ENCODE peak calls at places on chromosomes 16 and 17, in five cellular contexts. One of them, this sample, is unnamed.

GRCh38 chr17:63309021-63309420 is 137.1 kb downstream of the CYB561 start:
- DNase-seq in stomach: no peak
- DNase-seq in GM06990: no peak
- DNase-seq in uterus: no peak
- DNase-seq in cardiac fibroblast: peak
- DNase-seq in this sample: no peak

GRCh38 chr17:17511971-17512858 is 16.0 kb upstream of the RASD1 start:
- DNase-seq in stomach: peak
- DNase-seq in GM06990: no peak
- DNase-seq in uterus: peak
- DNase-seq in cardiac fibroblast: peak
- DNase-seq in this sample: peak

GRCh38 chr16:54142787-54143186 is 143.8 kb downstream of the IRX3 start:
- DNase-seq in stomach: no peak
- DNase-seq in GM06990: no peak
- DNase-seq in uterus: no peak
- DNase-seq in cardiac fibroblast: no peak
- DNase-seq in this sample: no peak

GRCh38 chr17:67655478-67656148 is 62.1 kb upstream of the NOL11 start:
- DNase-seq in stomach: no peak
- DNase-seq in GM06990: no peak
- DNase-seq in uterus: no peak
- DNase-seq in cardiac fibroblast: no peak
- DNase-seq in this sample: no peak

GRCh38 chr16:48373258-48374050 is 11.8 kb downstream of the SIAH1 start:
- DNase-seq in stomach: no peak
- DNase-seq in GM06990: no peak
- DNase-seq in uterus: no peak
- DNase-seq in cardiac fibroblast: no peak
- DNase-seq in this sample: no peak

GRCh38 chr17:73969956-73970355 is 233.5 kb upstream of the RPL38 start:
- DNase-seq in stomach: no peak
- DNase-seq in GM06990: no peak
- DNase-seq in uterus: no peak
- DNase-seq in cardiac fibroblast: no peak
- DNase-seq in this sample: no peak

GRCh38 chr17:58329035-58329807 is 626 bp upstream of the TSPOAP1 start:
- DNase-seq in stomach: peak
- DNase-seq in GM06990: peak
- DNase-seq in uterus: no peak
- DNase-seq in cardiac fibroblast: no peak
- DNase-seq in this sample: no peak

GRCh38 chr17:79325707-79326106 is 251.1 kb downstream of the ENGASE start:
- DNase-seq in stomach: no peak
- DNase-seq in GM06990: no peak
- DNase-seq in uterus: no peak
- DNase-seq in cardiac fibroblast: no peak
- DNase-seq in this sample: peak

GRCh38 chr17:60557805-60558204 is 31.8 kb upstream of the APPBP2 start:
- DNase-seq in stomach: no peak
- DNase-seq in GM06990: no peak
- DNase-seq in uterus: no peak
- DNase-seq in cardiac fibroblast: no peak
- DNase-seq in this sample: no peak

GRCh38 chr17:47785538-47786123 is 36.0 kb downstream of the OSBPL7 start:
- DNase-seq in stomach: no peak
- DNase-seq in GM06990: no peak
- DNase-seq in uterus: no peak
- DNase-seq in cardiac fibroblast: peak
- DNase-seq in this sample: no peak

GRCh38 chr17:8726951-8727555 is 17.6 kb downstream of the CCDC42 start:
- DNase-seq in stomach: no peak
- DNase-seq in GM06990: no peak
- DNase-seq in uterus: no peak
- DNase-seq in cardiac fibroblast: peak
- DNase-seq in this sample: no peak

This sample was measured in AG08396.